ENCODE peak calls at places on chromosomes 1 and 21, in four cellular contexts. M is fibroblast of lung, S is C1 segment of cervical spinal cord, X is K562. D is an unnamed sample.

GRCh38 chr21:43585924-43586411 is 73.3 kb downstream of the HSF2BP start:
- DNase-seq in S (no peak), X (no peak), M (peak; percentile 100), D (no peak)

GRCh38 chr1:1125945-1126344 is 10.1 kb upstream of the C1orf159 start:
- DNase-seq in S (no peak), X (no peak), M (no peak), D (no peak)

GRCh38 chr1:22257286-22258275 is 114.7 kb upstream of the WNT4 start:
- DNase-seq in X (no peak), M (no peak), S (no peak), D (no peak)

GRCh38 chr1:54499097-54500029 is 48.7 kb upstream of the ACOT11 start:
- DNase-seq in S (no peak), M (peak; percentile 56), X (peak; percentile 59), D (no peak)

GRCh38 chr1:46659307-46659870 is 8.8 kb downstream of the ATPAF1 start:
- DNase-seq in S (no peak), M (no peak), X (no peak), D (no peak)

GRCh38 chr1:36248250-36248894 is 24.1 kb downstream of the THRAP3 start:
- DNase-seq in M (peak; percentile 89), S (no peak), X (peak; percentile 61), D (no peak)

GRCh38 chr1:108816049-108816882 is 40.6 kb downstream of the AKNAD1 start:
- DNase-seq in X (peak; percentile 35), M (peak; percentile 93), S (peak; percentile 59), D (no peak)

GRCh38 chr1:1216770-1217620 is 3.0 kb upstream of the TNFRSF4 start:
- DNase-seq in X (no peak), S (no peak), M (no peak), D (no peak)

GRCh38 chr1:43786201-43786958 is 79.0 kb downstream of the ST3GAL3 start:
- DNase-seq in M (no peak), S (no peak), X (no peak), D (no peak)

GRCh38 chr1:207815913-207816312 is 64.1 kb downstream of the CD46 start:
- DNase-seq in S (no peak), M (peak; percentile 56), X (peak; percentile 47), D (no peak)

GRCh38 chr1:2539312-2539907 is 9.3 kb upstream of the HES5 start:
- DNase-seq in M (no peak), X (peak; percentile 64), S (no peak), D (no peak)

GRCh38 chr1:30034627-30035521 is 688.5 kb downstream of the MATN1 start:
- DNase-seq in S (no peak), X (no peak), M (peak; percentile 20), D (peak; percentile 47)

GRCh38 chr1:214864896-214865688 is 217.4 kb upstream of the KCNK2 start:
- DNase-seq in S (no peak), X (no peak), M (peak; percentile 74), D (no peak)

GRCh38 chr1:9231648-9232332 is 2.8 kb upstream of the H6PD start:
- DNase-seq in X (no peak), M (peak; percentile 59), S (no peak), D (no peak)

GRCh38 chr1:192660613-192661012 is 24.7 kb downstream of the RGS13 start:
- DNase-seq in S (no peak), X (no peak), M (peak; percentile 46), D (no peak)

GRCh38 chr1:25727819-25728286 is 72.1 kb upstream of the SELENON start:
- DNase-seq in S (no peak), M (peak; percentile 23), X (no peak), D (no peak)

GRCh38 chr1:192732787-192733186 is 76.1 kb upstream of the RGS2 start:
- DNase-seq in X (no peak), S (no peak), M (no peak), D (no peak)

GRCh38 chr1:147504801-147505303 is 36.4 kb upstream of the BCL9 start:
- DNase-seq in M (peak; percentile 62), S (no peak), X (peak; percentile 50), D (no peak)

GRCh38 chr21:34822957-34823356 is 154.2 kb downstream of the CLIC6 start:
- DNase-seq in S (no peak), M (peak; percentile 73), X (no peak), D (no peak)

GRCh38 chr1:41915786-41916571 is 2.7 kb downstream of the HIVEP3 start:
- DNase-seq in X (no peak), S (no peak), M (no peak), D (no peak)

GRCh38 chr1:223683586-223684487 is 18.3 kb upstream of the CAPN8 start:
- DNase-seq in S (no peak), M (peak; percentile 45), X (peak; percentile 63), D (no peak)

GRCh38 chr1:98761238-98761637 is 99.7 kb downstream of the SNX7 start:
- DNase-seq in X (no peak), M (no peak), S (no peak), D (no peak)

GRCh38 chr21:25456672-25457071 is 150.6 kb downstream of the MRPL39 start:
- DNase-seq in S (no peak), X (no peak), M (peak; percentile 85), D (no peak)

GRCh38 chr1:51482881-51483280 is 36.2 kb downstream of the EPS15 start:
- DNase-seq in S (no peak), M (no peak), X (no peak), D (no peak)

GRCh38 chr21:45534591-45535331 is 7.5 kb downstream of the SLC19A1 start:
- DNase-seq in S (no peak), M (peak; percentile 11), X (no peak), D (peak; percentile 75)

GRCh38 chr1:53484705-53485477 is 25.7 kb downstream of the DMRTB1 start:
- DNase-seq in X (no peak), M (no peak), S (no peak), D (no peak)